ENCODE peak calls at places on chromosome 19, in four cellular contexts. T is neuronal stem cell, B is trophoblast cell, Q is H1. V is an unnamed sample.

GRCh38 chr19:4061178-4061682 is 5.5 kb downstream of the ZBTB7A start:
- DNase-seq in T (no peak), B (peak; percentile 48), Q (no peak), V (no peak)

GRCh38 chr19:34430738-34431625 is 2.8 kb downstream of the UBA2 start:
- DNase-seq in B (peak; percentile 69), T (peak; percentile 20), Q (no peak), V (peak; percentile 80)

GRCh38 chr19:10946964-10947657 is 13.7 kb upstream of the SMARCA4 start:
- DNase-seq in B (peak; percentile 74), Q (no peak), T (no peak), V (peak; percentile 48)

GRCh38 chr19:43774103-43774939 is 6.5 kb downstream of the KCNN4 start:
- DNase-seq in T (peak; percentile 57), B (no peak), Q (peak; percentile 84), V (peak; percentile 69)

GRCh38 chr19:58558623-58559274 is 338 bp upstream of the UBE2M start:
- DNase-seq in Q (peak; percentile 100), T (peak; percentile 99), B (peak; percentile 100), V (peak; percentile 98)

GRCh38 chr19:42366676-42367075 is 23.4 kb downstream of the CNFN start:
- DNase-seq in T (no peak), Q (no peak), B (no peak), V (no peak)

GRCh38 chr19:57903298-57904174 is 12.9 kb downstream of the ZNF417 start:
- DNase-seq in B (peak; percentile 82), T (no peak), Q (no peak), V (peak; percentile 61)

GRCh38 chr19:18046066-18046718 is 38.2 kb downstream of the ARRDC2 start:
- DNase-seq in B (peak; percentile 30), T (no peak), Q (no peak), V (peak; percentile 85)

GRCh38 chr19:17424743-17425365 is 5.0 kb downstream of the MVB12A start:
- DNase-seq in B (peak; percentile 57), Q (peak; percentile 91), T (peak; percentile 76), V (peak; percentile 66)

GRCh38 chr19:16825312-16826168 is 3.7 kb upstream of the SIN3B start:
- DNase-seq in B (peak; percentile 78), Q (peak; percentile 54), T (no peak), V (peak; percentile 80)

GRCh38 chr19:8456064-8456463 is 11.3 kb downstream of the HNRNPM start:
- DNase-seq in B (peak; percentile 16), Q (no peak), T (no peak), V (no peak)

GRCh38 chr19:48814895-48815294 is 4.1 kb upstream of the BCAT2 start:
- DNase-seq in Q (no peak), T (no peak), B (no peak), V (no peak)

GRCh38 chr19:3108775-3109174 is 14.6 kb downstream of the GNA11 start:
- DNase-seq in T (peak; percentile 56), B (peak; percentile 82), Q (peak; percentile 86), V (peak; percentile 69)

GRCh38 chr19:49486710-49487276 is 615 bp upstream of the RPL13A start:
- DNase-seq in B (no peak), T (no peak), Q (no peak), V (no peak)

GRCh38 chr19:17037184-17037583 is 10.6 kb upstream of the CPAMD8 start:
- DNase-seq in T (no peak), Q (no peak), B (no peak), V (no peak)

GRCh38 chr19:49327878-49328544 is 3.0 kb upstream of the SLC6A16 start:
- DNase-seq in B (peak; percentile 29), Q (no peak), T (no peak), V (peak; percentile 32)

GRCh38 chr19:17357078-17357666 is 19.8 kb downstream of the GTPBP3 start:
- DNase-seq in T (no peak), Q (no peak), B (no peak), V (no peak)

GRCh38 chr19:41616785-41617621 is 9.9 kb downstream of the CEACAM4 start:
- DNase-seq in Q (no peak), T (no peak), B (peak; percentile 44), V (peak; percentile 0)

GRCh38 chr19:17711851-17712250 is 7.4 kb upstream of the MAP1S start:
- DNase-seq in T (no peak), B (peak; percentile 96), Q (no peak), V (no peak)

GRCh38 chr19:1646149-1646930 is 6.1 kb downstream of the TCF3 start:
- DNase-seq in B (no peak), Q (no peak), T (no peak), V (no peak)

GRCh38 chr19:4149518-4150288 is 3.7 kb upstream of the CREB3L3 start:
- DNase-seq in T (no peak), Q (no peak), B (no peak), V (no peak)

GRCh38 chr19:14006766-14007562 is 844 bp upstream of the RFX1 start:
- DNase-seq in B (peak; percentile 83), T (no peak), Q (peak; percentile 98), V (no peak)
- H2BK12ac ChIP-seq in B (no peak overlapping the region), T (no peak overlapping the region), Q (peak overlapping the region; percentile 64), V (no peak overlapping the region)

GRCh38 chr19:45814166-45814780 is 835 bp downstream of the RSPH6A start:
- DNase-seq in Q (no peak), B (no peak), T (no peak), V (no peak)

GRCh38 chr19:45816236-45817009 is 1.3 kb upstream of the RSPH6A start:
- DNase-seq in T (no peak), B (no peak), Q (peak; percentile 68), V (no peak)

GRCh38 chr19:45814851-45815481 is at the start of gene RSPH6A:
- DNase-seq in B (no peak), T (no peak), Q (peak; percentile 76), V (no peak)

GRCh38 chr19:45817010-45817724 is 2.1 kb upstream of the RSPH6A start:
- DNase-seq in B (peak; percentile 99), T (peak; percentile 96), Q (peak; percentile 100), V (peak; percentile 93)

GRCh38 chr19:45815501-45816216 is 551 bp upstream of the RSPH6A start:
- DNase-seq in B (no peak), Q (peak; percentile 87), T (peak; percentile 65), V (peak; percentile 25)
- H3K4me3 ChIP-seq in B (peak overlapping the region; percentile 77), Q (peak overlapping the region; percentile 68), T (peak overlapping the region; percentile 56), V (peak overlapping the region; percentile 61)

GRCh38 chr19:47398707-47399106 is 20.6 kb downstream of the MEIS3 start:
- DNase-seq in Q (no peak), T (no peak), B (no peak), V (no peak)
- H2BK12ac ChIP-seq in Q (peak overlapping the region; percentile 100), T (no peak overlapping the region), B (no peak overlapping the region), V (no peak overlapping the region)

GRCh38 chr19:40217921-40218890 is at the start of gene TTC9B:
- DNase-seq in B (peak; percentile 24), Q (peak; percentile 93), T (peak; percentile 67), V (peak; percentile 23)
- H3K4me3 ChIP-seq in B (no peak within 1 kb of the TSS), Q (peak within 1 kb of the TSS; percentile 49), T (no peak within 1 kb of the TSS), V (peak within 1 kb of the TSS; percentile 37)

DNA sequence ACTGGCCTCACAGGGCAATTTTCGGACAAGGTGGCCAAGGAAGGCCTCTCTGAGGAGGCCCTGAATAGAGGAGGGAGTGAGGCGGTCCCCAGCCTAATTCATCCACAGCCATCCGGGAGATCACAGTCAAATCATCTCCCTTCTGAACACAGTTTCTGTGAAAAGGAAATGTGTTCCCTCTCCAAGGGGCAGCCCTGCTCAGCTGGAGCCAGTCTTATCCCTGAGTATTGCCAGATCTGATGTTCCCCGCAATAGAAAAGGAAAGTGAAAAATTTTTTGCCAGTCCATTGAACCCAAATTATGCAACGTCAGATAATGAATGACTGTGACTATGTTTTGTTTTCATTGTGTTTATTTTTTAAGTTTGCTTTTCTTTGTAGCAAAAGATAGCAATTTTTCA is 125.9 kb downstream of the SIPA1L3 start:
- DNase-seq in T (no peak), Q (no peak), B (no peak), V (no peak)
- H2BK12ac ChIP-seq in T (no peak overlapping the region), Q (peak overlapping the region; percentile 17), B (no peak overlapping the region), V (no peak overlapping the region)

GRCh38 chr19:38815059-38816001 is 2.6 kb upstream of the LGALS4 start:
- DNase-seq in B (no peak), Q (no peak), T (no peak), V (no peak)

GRCh38 chr19:38813323-38813722 is 578 bp upstream of the LGALS4 start:
- DNase-seq in Q (no peak), T (no peak), B (no peak), V (no peak)

GRCh38 chr19:38812841-38813320 is at the start of gene LGALS4:
- DNase-seq in T (no peak), Q (no peak), B (no peak), V (no peak)

GRCh38 chr19:38809592-38810252 is 3.0 kb downstream of the LGALS4 start:
- DNase-seq in T (no peak), Q (no peak), B (no peak), V (no peak)

DNA sequence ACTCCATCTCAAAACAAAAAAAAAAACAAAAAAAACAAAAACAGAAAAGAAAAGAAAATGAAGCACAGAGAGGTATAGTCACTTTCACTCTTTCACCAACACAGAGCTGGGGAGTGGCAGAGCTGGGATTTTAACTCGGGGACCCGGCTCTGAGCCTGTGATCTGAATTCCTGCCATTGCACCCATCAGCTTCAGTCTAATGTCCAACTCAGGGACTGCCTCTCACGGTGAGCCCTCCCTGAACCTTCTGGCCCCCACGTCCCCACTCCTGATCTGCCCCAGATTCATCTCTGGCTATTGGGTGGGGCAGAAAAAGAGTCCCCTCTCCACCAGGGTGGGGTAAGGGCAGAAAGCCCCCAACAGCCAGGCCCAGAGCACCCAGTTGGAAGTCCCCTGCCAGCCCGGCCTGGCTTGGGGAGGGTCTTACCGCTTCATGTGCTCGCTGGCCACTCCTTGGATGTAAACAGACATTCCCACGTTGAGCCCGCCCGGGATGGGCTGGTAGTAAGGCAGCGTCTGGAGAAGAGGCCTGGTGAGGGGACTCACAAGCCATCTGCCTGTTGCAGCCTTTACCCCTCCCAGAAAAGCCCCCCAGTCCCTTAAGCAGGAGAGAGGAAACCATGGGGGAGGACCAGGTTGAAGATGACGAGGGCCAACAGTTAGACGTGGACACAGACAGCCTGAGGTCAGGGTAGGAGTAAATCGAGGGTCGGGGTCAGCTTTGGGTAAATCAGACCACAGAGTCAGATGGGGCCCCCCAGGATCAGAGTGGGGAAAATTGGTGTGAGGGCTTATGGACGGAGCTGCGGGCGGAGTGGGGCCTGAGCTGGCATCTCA is 523 bp downstream of the LGALS4 start:
- DNase-seq in T (no peak), Q (no peak), B (no peak), V (no peak)
- H3K4me3 ChIP-seq in T (no peak overlapping the region), Q (no peak overlapping the region), B (no peak overlapping the region), V (no peak overlapping the region)